ENCODE peak calls at places on chromosome 21, in four cellular contexts. J is fibroblast of lung, A is BJ, V is B cell. P is an unnamed sample.

GRCh38 chr21:40179167-40179566 is 311.9 kb downstream of the PCP4 start:
- DNase-seq in V (no peak), J (no peak), A (no peak), P (no peak)

GRCh38 chr21:36856643-36857042 is 109.8 kb downstream of the HLCS start:
- DNase-seq in A (no peak), V (no peak), J (no peak), P (no peak)

GRCh38 chr21:41752231-41752681 is 14.6 kb downstream of the RIPK4 start:
- DNase-seq in A (peak; percentile 55), J (peak; percentile 74), V (no peak), P (no peak)

GRCh38 chr21:36553406-36553805 is 73.5 kb upstream of the CLDN14 start:
- DNase-seq in V (no peak), A (no peak), J (no peak), P (no peak)

GRCh38 chr21:31866077-31866511 is 6.7 kb upstream of the HUNK start:
- DNase-seq in J (peak; percentile 70), A (no peak), V (peak; percentile 66), P (peak; percentile 90)

GRCh38 chr21:9753943-9754342 is 767.4 kb upstream of the TPTE start:
- DNase-seq in A (no peak), J (no peak), V (no peak), P (no peak)

GRCh38 chr21:35375115-35375514 is 326.0 kb upstream of the RUNX1 start:
- DNase-seq in A (peak; percentile 63), V (no peak), J (peak; percentile 37), P (no peak)

GRCh38 chr21:35377505-35378090 is 328.5 kb upstream of the RUNX1 start:
- DNase-seq in A (no peak), J (no peak), V (no peak), P (no peak)

GRCh38 chr21:31731802-31732537 is at the start of gene SCAF4:
- DNase-seq in A (peak; percentile 29), J (peak; percentile 87), V (peak; percentile 97), P (peak; percentile 92)

GRCh38 chr21:37338671-37339526 is 27.7 kb upstream of the DYRK1A start:
- DNase-seq in J (peak; percentile 92), A (peak; percentile 95), V (no peak), P (no peak)

GRCh38 chr21:36722370-36723368 is 23.8 kb downstream of the SIM2 start:
- DNase-seq in V (no peak), A (no peak), J (no peak), P (no peak)

GRCh38 chr21:44076316-44076715 is 30.9 kb upstream of the PWP2 start:
- DNase-seq in J (no peak), A (no peak), V (no peak), P (no peak)

GRCh38 chr21:37220433-37220980 is 46.6 kb downstream of the VPS26C start:
- DNase-seq in J (peak; percentile 64), V (peak; percentile 38), A (no peak), P (no peak)

GRCh38 chr21:42554251-42554937 is 40.7 kb downstream of the SLC37A1 start:
- DNase-seq in J (no peak), A (no peak), V (no peak), P (peak; percentile 10)

GRCh38 chr21:38120984-38121855 is 135.6 kb upstream of the KCNJ15 start:
- DNase-seq in J (no peak), V (no peak), A (no peak), P (no peak)

GRCh38 chr21:46428286-46428685 is 30.4 kb upstream of the DIP2A start:
- DNase-seq in V (peak; percentile 33), J (no peak), A (no peak), P (no peak)

GRCh38 chr21:28731700-28732321 is 260.9 kb downstream of the LTN1 start:
- DNase-seq in V (no peak), A (no peak), J (no peak), P (no peak)

GRCh38 chr21:41837756-41838297 is 41.3 kb downstream of the PRDM15 start:
- DNase-seq in J (no peak), V (no peak), A (no peak), P (no peak)

GRCh38 chr21:30408782-30409494 is 13.1 kb downstream of the KRTAP13-1 start:
- DNase-seq in J (peak; percentile 5), A (no peak), V (no peak), P (peak; percentile 54)

GRCh38 chr21:46079357-46080170 is 18.3 kb upstream of the COL6A2 start:
- DNase-seq in J (peak; percentile 65), V (peak; percentile 12), A (peak; percentile 87), P (no peak)

GRCh38 chr21:35475768-35476167 is 426.7 kb upstream of the RUNX1 start:
- DNase-seq in V (no peak), J (peak; percentile 84), A (no peak), P (no peak)

GRCh38 chr21:33013618-33014017 is 12.1 kb upstream of the OLIG2 start:
- DNase-seq in A (no peak), J (no peak), V (no peak), P (no peak)

GRCh38 chr21:45128613-45129226 is 54.3 kb downstream of the ADARB1 start:
- DNase-seq in V (peak; percentile 82), A (no peak), J (peak; percentile 78), P (peak; percentile 75)

GRCh38 chr21:46634966-46635323 is 529 bp upstream of the PRMT2 start:
- DNase-seq in V (no peak), A (peak; percentile 44), J (peak; percentile 93), P (no peak)

DNA sequence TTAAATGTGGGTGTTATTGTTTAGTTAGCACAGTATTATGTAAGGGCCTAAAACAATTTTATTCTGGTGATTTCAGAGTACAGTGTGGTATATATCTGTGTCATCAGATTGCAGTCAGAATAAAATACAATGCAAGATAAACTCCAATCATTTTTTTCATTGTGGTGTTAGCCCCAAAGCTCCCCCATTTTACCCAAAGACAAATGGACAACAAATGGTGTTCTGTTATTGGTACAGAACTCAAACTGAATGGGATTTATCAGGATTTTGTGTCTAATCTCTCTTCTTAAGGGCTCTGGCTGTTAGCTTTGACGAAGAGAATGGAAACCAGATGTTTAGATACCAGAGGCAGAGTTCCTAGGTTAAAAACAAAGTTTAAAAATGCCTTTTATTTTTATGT is 163.1 kb upstream of the USP25 start:
- DNase-seq in A (no peak), V (no peak), J (no peak), P (no peak)
- TF ChIP-seq CTCF in A (no peak), V (no peak), J (no peak), P (no peak)

DNA sequence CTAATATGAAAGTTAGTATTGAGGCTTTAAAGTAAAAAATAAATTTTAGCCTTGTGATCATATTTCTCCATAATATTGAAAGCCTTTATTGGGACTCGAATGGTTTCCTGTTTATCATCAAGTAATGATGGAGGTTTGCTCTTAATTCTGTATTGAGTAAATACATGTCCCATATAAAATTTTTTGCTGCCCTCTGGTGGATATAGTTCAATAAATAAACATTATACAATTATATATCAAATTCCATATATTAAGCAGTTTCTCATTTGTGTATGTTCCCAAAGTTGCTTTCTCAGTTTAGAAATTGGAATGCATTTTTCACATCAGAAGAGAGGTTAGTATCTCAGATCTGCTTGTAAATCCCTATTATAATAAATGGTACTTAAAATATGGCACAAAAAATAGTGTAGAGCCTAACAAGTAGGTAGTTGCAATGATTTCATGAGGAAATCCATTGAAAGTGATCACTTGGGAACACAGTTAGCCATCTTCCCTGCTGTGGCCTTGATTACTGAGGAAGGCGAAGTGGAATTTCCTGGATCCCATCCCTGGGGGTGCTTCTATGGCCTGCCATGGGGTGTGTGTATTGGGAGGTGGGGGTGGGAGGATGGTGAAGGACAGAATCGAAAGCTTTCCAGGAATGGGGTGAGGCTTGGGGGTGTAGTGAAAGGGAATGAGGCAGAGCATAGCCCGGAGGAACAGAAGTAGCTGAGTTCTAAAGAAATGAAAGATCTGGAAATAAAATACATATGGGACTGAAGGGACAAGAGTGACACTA is 84.1 kb upstream of the C21orf91 start:
- DNase-seq in A (no peak), J (peak; percentile 73), V (peak; percentile 25), P (no peak)
- TF ChIP-seq CTCF in A (no peak), J (no peak), V (peak; percentile 72), P (peak; percentile 52)

DNA sequence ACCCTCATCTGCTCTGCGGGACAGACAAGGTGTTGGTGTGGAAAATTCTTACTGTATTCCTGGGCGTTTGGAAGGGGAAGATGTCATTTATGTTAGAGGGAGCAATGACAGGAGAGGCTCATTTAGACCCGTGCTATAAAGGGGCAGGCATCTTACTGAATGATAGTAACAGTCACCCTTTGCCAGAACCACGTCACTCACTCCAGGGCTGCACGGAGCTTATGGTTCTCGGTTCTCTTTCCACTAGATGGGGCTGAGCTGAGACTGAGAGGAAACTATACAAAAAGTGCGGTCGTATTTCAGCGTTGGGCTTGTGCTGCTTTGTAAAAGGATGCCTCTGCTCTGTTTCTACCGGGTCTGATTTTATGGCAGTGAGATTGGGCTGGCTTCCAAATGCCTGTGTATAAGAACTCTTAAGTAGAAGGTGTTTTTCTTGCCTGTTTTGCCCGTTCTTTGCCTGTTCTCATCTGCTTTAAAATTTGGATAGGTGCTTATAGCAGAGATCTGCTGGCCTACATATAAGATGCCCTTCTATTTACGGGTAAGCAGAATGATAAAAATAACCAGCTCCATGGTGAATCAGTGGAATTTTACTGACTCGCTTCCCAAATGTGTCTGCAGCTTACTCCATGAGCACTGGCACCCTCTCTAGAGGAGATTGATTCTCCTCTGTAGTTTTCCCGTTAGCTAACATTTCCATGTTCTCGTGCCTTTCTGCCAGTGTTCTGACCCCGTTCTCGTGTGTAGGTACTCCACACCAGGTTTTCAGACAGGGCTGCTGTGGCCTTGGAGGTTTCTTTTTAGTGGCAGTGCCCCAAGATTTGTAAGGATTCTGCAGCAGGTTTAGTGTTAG is 55.9 kb downstream of the MRPS6 start:
- DNase-seq in A (peak; percentile 59), V (no peak), J (peak; percentile 92), P (no peak)
- TF ChIP-seq CTCF in A (peak; percentile 71), V (no peak), J (peak; percentile 72), P (no peak)

GRCh38 chr21:25350056-25350455 is 257.2 kb downstream of the MRPL39 start:
- DNase-seq in V (no peak), J (peak; percentile 66), A (no peak), P (peak; percentile 30)
- TF ChIP-seq CTCF in V (peak; percentile 31), J (peak; percentile 80), A (peak; percentile 74), P (peak; percentile 31)